ENCODE peak calls at places on chromosome 19, in four cellular contexts. One of them, this sample, is unnamed.
A peak's percentile ranks its signal among the peaks of the same experiment; 100 is the strongest.

GRCh38 chr19:54420383-54421168 is 5.3 kb downstream of the TTYH1 start:
- DNase-seq in PC-3: no peak
- DNase-seq in heart left ventricle: peak; percentile 64
- DNase-seq in pancreas: peak; percentile 62
- DNase-seq in this sample: no peak

GRCh38 chr19:6521718-6522646 is 8.8 kb upstream of the TNFSF9 start:
- DNase-seq in pancreas: no peak
- DNase-seq in PC-3: no peak
- DNase-seq in heart left ventricle: no peak
- DNase-seq in this sample: no peak

GRCh38 chr19:19410553-19411550 is 5.4 kb downstream of the GATAD2A start:
- DNase-seq in PC-3: no peak
- DNase-seq in heart left ventricle: no peak
- DNase-seq in pancreas: no peak
- DNase-seq in this sample: no peak

GRCh38 chr19:57949702-57950101 is 2.2 kb upstream of the ZNF256 start:
- DNase-seq in pancreas: no peak
- DNase-seq in PC-3: no peak
- DNase-seq in heart left ventricle: no peak
- DNase-seq in this sample: no peak

GRCh38 chr19:34041922-34042521 is 130.3 kb upstream of the LSM14A start:
- DNase-seq in PC-3: peak; percentile 68
- DNase-seq in heart left ventricle: peak; percentile 64
- DNase-seq in pancreas: peak; percentile 42
- DNase-seq in this sample: peak; percentile 82

GRCh38 chr19:41328818-41329220 is 18.8 kb downstream of the CCDC97 start:
- DNase-seq in PC-3: no peak
- DNase-seq in heart left ventricle: no peak
- DNase-seq in pancreas: no peak
- DNase-seq in this sample: no peak

GRCh38 chr19:6108721-6109633 is 1.3 kb downstream of the RFX2 start:
- DNase-seq in PC-3: peak; percentile 47
- DNase-seq in heart left ventricle: peak; percentile 75
- DNase-seq in pancreas: peak; percentile 44
- DNase-seq in this sample: peak; percentile 79

GRCh38 chr19:11662278-11662677 is 65.0 kb downstream of the ZNF627 start:
- DNase-seq in pancreas: no peak
- DNase-seq in PC-3: no peak
- DNase-seq in heart left ventricle: no peak
- DNase-seq in this sample: no peak

GRCh38 chr19:1471514-1472107 is 7.4 kb downstream of the C19orf25 start:
- DNase-seq in heart left ventricle: no peak
- DNase-seq in pancreas: no peak
- DNase-seq in PC-3: peak; percentile 31
- DNase-seq in this sample: no peak

GRCh38 chr19:13576726-13577125 is 70.4 kb upstream of the CACNA1A start:
- DNase-seq in pancreas: no peak
- DNase-seq in PC-3: no peak
- DNase-seq in heart left ventricle: no peak
- DNase-seq in this sample: no peak

GRCh38 chr19:13573268-13573667 is 67.0 kb upstream of the CACNA1A start:
- DNase-seq in PC-3: no peak
- DNase-seq in pancreas: no peak
- DNase-seq in heart left ventricle: no peak
- DNase-seq in this sample: no peak

GRCh38 chr19:13579388-13580060 is 73.2 kb upstream of the CACNA1A start:
- DNase-seq in heart left ventricle: no peak
- DNase-seq in PC-3: peak; percentile 32
- DNase-seq in pancreas: no peak
- DNase-seq in this sample: no peak

DNA sequence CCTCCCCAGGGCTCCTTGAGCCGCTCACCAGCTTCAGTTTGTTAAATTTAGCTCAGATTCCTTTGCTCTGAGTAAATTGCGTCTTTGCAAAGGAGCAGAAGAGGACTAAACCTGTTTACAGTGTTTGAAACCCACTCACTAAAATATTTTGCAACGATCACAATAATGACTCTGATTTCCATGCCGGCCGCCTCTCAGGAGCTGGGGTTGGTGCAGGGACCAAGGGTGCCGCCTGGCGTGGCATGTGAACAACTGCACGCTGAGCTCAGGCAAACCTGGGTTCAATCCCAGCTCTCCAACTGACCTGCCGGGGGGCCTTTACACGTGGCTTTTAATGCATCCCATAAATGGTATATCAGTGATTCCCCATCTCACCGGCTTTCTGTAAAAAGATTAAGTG is 68.7 kb upstream of the CACNA1A start:
- DNase-seq in PC-3: peak; percentile 56
- DNase-seq in heart left ventricle: no peak
- DNase-seq in pancreas: no peak
- DNase-seq in this sample: no peak
- TF ChIP-seq CTCF in PC-3: peak; percentile 83
- TF ChIP-seq CTCF in heart left ventricle: no peak
- TF ChIP-seq CTCF in pancreas: no peak
- TF ChIP-seq CTCF in this sample: no peak

GRCh38 chr19:55656552-55656951 is 1.7 kb downstream of the U2AF2 start:
- DNase-seq in heart left ventricle: no peak
- DNase-seq in pancreas: no peak
- DNase-seq in PC-3: no peak
- DNase-seq in this sample: no peak
- H3K27ac ChIP-seq in heart left ventricle: no peak overlapping the region
- H3K27ac ChIP-seq in pancreas: no peak overlapping the region
- H3K27ac ChIP-seq in PC-3: no peak overlapping the region
- H3K27ac ChIP-seq in this sample: no peak overlapping the region

GRCh38 chr19:37930416-37930815 is 23.4 kb downstream of the SIPA1L3 start:
- DNase-seq in pancreas: no peak
- DNase-seq in PC-3: peak; percentile 44
- DNase-seq in heart left ventricle: no peak
- DNase-seq in this sample: no peak

GRCh38 chr19:37929512-37929911 is 22.5 kb downstream of the SIPA1L3 start:
- DNase-seq in heart left ventricle: no peak
- DNase-seq in PC-3: no peak
- DNase-seq in pancreas: no peak
- DNase-seq in this sample: no peak

GRCh38 chr19:37933965-37934364 is 27.0 kb downstream of the SIPA1L3 start:
- DNase-seq in PC-3: no peak
- DNase-seq in heart left ventricle: peak; percentile 79
- DNase-seq in pancreas: peak; percentile 35
- DNase-seq in this sample: no peak

GRCh38 chr19:37932985-37933953 is 26.3 kb downstream of the SIPA1L3 start:
- DNase-seq in PC-3: peak; percentile 77
- DNase-seq in heart left ventricle: no peak
- DNase-seq in pancreas: peak; percentile 32
- DNase-seq in this sample: no peak

GRCh38 chr19:37931941-37932655 is 25.1 kb downstream of the SIPA1L3 start:
- DNase-seq in PC-3: peak; percentile 92
- DNase-seq in pancreas: peak; percentile 89
- DNase-seq in heart left ventricle: peak; percentile 41
- DNase-seq in this sample: peak; percentile 67
- TF ChIP-seq CTCF in PC-3: no peak
- TF ChIP-seq CTCF in pancreas: no peak
- TF ChIP-seq CTCF in heart left ventricle: no peak
- TF ChIP-seq CTCF in this sample: no peak

DNA sequence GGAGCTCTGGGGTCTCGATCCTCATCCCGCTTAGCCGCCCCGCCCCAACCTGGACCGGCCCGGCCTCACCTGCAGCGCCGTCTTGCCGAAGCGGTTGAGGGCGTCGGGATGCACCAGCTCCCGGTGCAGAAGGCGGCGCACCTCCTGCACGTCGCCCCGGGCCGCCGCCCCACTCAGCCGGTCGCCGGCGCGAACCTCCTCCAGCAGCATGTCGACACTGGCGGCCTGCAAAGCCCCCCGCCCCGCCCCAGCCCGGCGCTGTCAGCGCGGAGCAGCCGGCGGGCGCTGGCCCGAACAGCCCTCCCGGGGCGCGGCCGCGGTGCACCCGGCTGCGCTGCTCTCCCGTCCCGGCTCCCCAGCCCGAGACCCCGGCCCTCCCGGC is 344 bp downstream of the CDKN2D start:
- DNase-seq in PC-3: peak; percentile 50
- DNase-seq in pancreas: peak; percentile 55
- DNase-seq in heart left ventricle: no peak
- DNase-seq in this sample: no peak
- H3K27ac ChIP-seq in PC-3: no peak overlapping the region
- H3K27ac ChIP-seq in pancreas: peak overlapping the region; percentile 46
- H3K27ac ChIP-seq in heart left ventricle: peak overlapping the region; percentile 86
- H3K27ac ChIP-seq in this sample: peak overlapping the region; percentile 90

GRCh38 chr19:27776020-27776419 is 1436.9 kb downstream of the UQCRFS1 start:
- DNase-seq in PC-3: peak; percentile 25
- DNase-seq in heart left ventricle: no peak
- DNase-seq in pancreas: no peak
- DNase-seq in this sample: peak; percentile 50

GRCh38 chr19:27773318-27774094 is 1439.4 kb downstream of the UQCRFS1 start:
- DNase-seq in pancreas: no peak
- DNase-seq in heart left ventricle: no peak
- DNase-seq in PC-3: no peak
- DNase-seq in this sample: peak; percentile 43

GRCh38 chr19:27775395-27775794 is 1437.6 kb downstream of the UQCRFS1 start:
- DNase-seq in PC-3: no peak
- DNase-seq in heart left ventricle: no peak
- DNase-seq in pancreas: no peak
- DNase-seq in this sample: peak; percentile 9

GRCh38 chr19:27774827-27775226 is 1438.1 kb downstream of the UQCRFS1 start:
- DNase-seq in pancreas: no peak
- DNase-seq in heart left ventricle: no peak
- DNase-seq in PC-3: peak; percentile 5
- DNase-seq in this sample: peak; percentile 40

GRCh38 chr19:27774337-27774736 is 1438.6 kb downstream of the UQCRFS1 start:
- DNase-seq in pancreas: no peak
- DNase-seq in PC-3: peak; percentile 9
- DNase-seq in heart left ventricle: no peak
- DNase-seq in this sample: peak; percentile 23
- TF ChIP-seq CTCF in pancreas: no peak
- TF ChIP-seq CTCF in PC-3: no peak
- TF ChIP-seq CTCF in heart left ventricle: no peak
- TF ChIP-seq CTCF in this sample: no peak

DNA sequence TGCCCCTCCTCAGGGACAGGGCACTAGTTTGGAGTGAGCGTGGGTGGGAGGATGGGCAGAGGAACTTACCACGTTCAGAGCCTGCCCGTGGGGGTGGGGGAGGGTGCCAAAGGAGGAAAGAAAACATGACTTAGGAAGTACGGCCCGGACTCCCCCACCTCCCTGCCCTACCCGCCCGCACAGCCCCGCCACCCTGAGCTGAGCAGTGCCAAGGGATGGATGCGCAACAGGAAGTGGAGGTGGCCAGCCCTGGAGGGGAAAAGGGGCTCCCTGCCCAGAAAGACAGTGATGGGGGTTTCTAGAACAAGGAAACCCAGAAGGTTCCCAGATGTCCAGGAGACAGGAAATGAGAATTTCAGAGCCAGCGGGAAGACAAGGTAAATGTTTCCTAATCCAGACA is 6.3 kb downstream of the TEAD2 start:
- DNase-seq in heart left ventricle: no peak
- DNase-seq in PC-3: no peak
- DNase-seq in pancreas: no peak
- DNase-seq in this sample: no peak
- H3K27ac ChIP-seq in heart left ventricle: peak overlapping the region; percentile 42
- H3K27ac ChIP-seq in PC-3: no peak overlapping the region
- H3K27ac ChIP-seq in pancreas: no peak overlapping the region
- H3K27ac ChIP-seq in this sample: peak overlapping the region; percentile 31

DNA sequence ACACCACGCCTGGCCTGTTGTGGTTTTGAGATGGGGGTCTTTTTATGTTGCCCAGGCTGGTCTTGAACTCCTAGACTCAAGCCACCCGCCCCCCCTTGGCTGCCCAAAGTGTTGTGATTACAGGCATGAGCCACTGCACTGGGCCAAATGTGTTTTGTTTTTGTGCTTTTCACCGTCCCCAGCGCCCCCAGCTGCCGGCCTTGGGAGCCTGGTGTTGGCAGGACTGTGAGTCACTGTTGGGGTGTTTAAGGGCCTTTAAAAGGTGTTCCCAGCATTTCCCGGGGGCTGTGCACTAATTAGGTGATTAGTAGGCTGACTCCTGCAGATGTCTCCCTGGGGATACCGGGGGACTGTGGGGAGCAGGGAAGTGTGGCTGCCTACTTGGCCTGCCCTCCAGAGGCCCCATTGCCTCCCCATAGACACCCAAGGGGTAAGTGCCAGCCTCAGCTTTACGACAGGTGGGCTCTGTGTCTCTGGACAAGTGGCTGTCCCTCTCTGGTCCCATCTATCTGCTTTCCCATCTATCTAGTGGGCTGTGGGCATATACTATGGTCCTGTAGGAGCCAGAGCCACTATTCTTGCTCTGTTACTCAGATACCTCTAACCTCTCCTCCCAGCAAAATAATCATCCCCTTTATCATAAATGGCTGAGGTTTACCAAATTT is 11.8 kb upstream of the TLE5 start:
- DNase-seq in PC-3: no peak
- DNase-seq in pancreas: peak; percentile 19
- DNase-seq in heart left ventricle: no peak
- DNase-seq in this sample: no peak
- TF ChIP-seq CTCF in PC-3: no peak
- TF ChIP-seq CTCF in pancreas: no peak
- TF ChIP-seq CTCF in heart left ventricle: no peak
- TF ChIP-seq CTCF in this sample: no peak

GRCh38 chr19:18010149-18010548 is 2.2 kb downstream of the ARRDC2 start:
- DNase-seq in PC-3: no peak
- DNase-seq in heart left ventricle: no peak
- DNase-seq in pancreas: no peak
- DNase-seq in this sample: no peak
- H3K27ac ChIP-seq in PC-3: no peak overlapping the region
- H3K27ac ChIP-seq in heart left ventricle: no peak overlapping the region
- H3K27ac ChIP-seq in pancreas: no peak overlapping the region
- H3K27ac ChIP-seq in this sample: peak overlapping the region; percentile 90

GRCh38 chr19:47824396-47824795 is 2.7 kb downstream of the CRX start:
- DNase-seq in PC-3: no peak
- DNase-seq in pancreas: no peak
- DNase-seq in heart left ventricle: no peak
- DNase-seq in this sample: no peak
- TF ChIP-seq CTCF in PC-3: no peak
- TF ChIP-seq CTCF in pancreas: no peak
- TF ChIP-seq CTCF in heart left ventricle: no peak
- TF ChIP-seq CTCF in this sample: no peak

GRCh38 chr19:37313335-37313627 is 57.6 kb upstream of the ZNF527 start:
- DNase-seq in PC-3: no peak
- DNase-seq in pancreas: no peak
- DNase-seq in heart left ventricle: no peak
- DNase-seq in this sample: no peak
- H3K27ac ChIP-seq in PC-3: no peak overlapping the region
- H3K27ac ChIP-seq in pancreas: no peak overlapping the region
- H3K27ac ChIP-seq in heart left ventricle: peak overlapping the region; percentile 27
- H3K27ac ChIP-seq in this sample: peak overlapping the region; percentile 54